ENCODE peak calls at places on chromosomes 12 and 14, in nine cellular contexts. T is AG10803, S is psoas muscle, M is cardiac fibroblast, N is K562, X is left ventricle myocardium inferior, B is AG04450, A is tibial artery, L is HCT116. W is an unnamed sample.

GRCh38 chr14:34220921-34221320 is 241.1 kb downstream of the SPTSSA start:
- DNase-seq in A (no peak), L (no peak), S (no peak), B (no peak), N (no peak), M (no peak), T (no peak), X (no peak), W (no peak)

GRCh38 chr14:91138511-91139359 is 24.9 kb downstream of the DGLUCY start:
- DNase-seq in L (no peak), T (peak; percentile 24), S (no peak), X (no peak), N (peak; percentile 34), A (no peak), M (peak; percentile 60), B (no peak), W (peak; percentile 48)

GRCh38 chr14:66099451-66099850 is 386.7 kb upstream of the CCDC196 start:
- DNase-seq in B (no peak), S (no peak), N (no peak), X (no peak), T (no peak), L (no peak), M (no peak), A (no peak), W (no peak)

GRCh38 chr12:3295648-3296408 is 195.2 kb upstream of the PRMT8 start:
- DNase-seq in L (no peak), T (peak; percentile 24), M (peak; percentile 44), A (peak; percentile 49), B (no peak), N (no peak), X (peak; percentile 65), S (peak; percentile 58), W (peak; percentile 50)

GRCh38 chr14:103019827-103020226 is 37.5 kb downstream of the CDC42BPB start:
- DNase-seq in T (peak; percentile 52), N (no peak), A (no peak), L (no peak), X (no peak), S (no peak), M (peak; percentile 9), B (no peak), W (peak; percentile 56)

GRCh38 chr14:82223276-82223675 is 689.6 kb upstream of the SEL1L start:
- DNase-seq in B (no peak), N (no peak), M (no peak), T (no peak), A (no peak), L (no peak), S (no peak), X (no peak), W (no peak)

GRCh38 chr12:24838531-24838950 is 110.4 kb downstream of the BCAT1 start:
- DNase-seq in B (peak; percentile 74), X (no peak), T (peak; percentile 99), M (peak; percentile 97), A (peak; percentile 76), L (no peak), N (no peak), S (peak; percentile 17), W (peak; percentile 95)

GRCh38 chr12:52007158-52007921 is 594 bp downstream of the TAMALIN start:
- DNase-seq in T (peak; percentile 11), M (no peak), B (no peak), N (no peak), L (no peak), S (peak; percentile 56), A (peak; percentile 50), X (peak; percentile 60), W (peak; percentile 45)

GRCh38 chr14:49303952-49304516 is 282.1 kb downstream of the RPS29 start:
- DNase-seq in T (peak; percentile 3), B (no peak), N (no peak), M (peak; percentile 56), X (no peak), S (no peak), A (no peak), L (no peak), W (peak; percentile 55)

GRCh38 chr12:31321565-31322228 is 4.3 kb downstream of the SINHCAF start:
- DNase-seq in L (no peak), X (no peak), A (no peak), S (no peak), T (no peak), N (no peak), M (peak; percentile 54), B (no peak), W (peak; percentile 61)

GRCh38 chr14:28926091-28926490 is 159.5 kb downstream of the FOXG1 start:
- DNase-seq in M (no peak), N (no peak), S (no peak), B (no peak), X (no peak), A (no peak), L (no peak), T (no peak), W (no peak)

GRCh38 chr12:71626768-71627167 is 36.9 kb downstream of the ZFC3H1 start:
- DNase-seq in B (no peak), N (no peak), S (no peak), M (peak; percentile 40), A (no peak), L (no peak), T (no peak), X (no peak), W (peak; percentile 43)

GRCh38 chr12:126243814-126244213 is 1178.6 kb downstream of the AACS start:
- DNase-seq in B (no peak), S (no peak), N (no peak), X (no peak), M (no peak), T (no peak), A (no peak), L (no peak), W (no peak)

GRCh38 chr12:123916729-123917128 is 55.9 kb downstream of the CCDC92 start:
- DNase-seq in A (no peak), B (no peak), X (no peak), M (no peak), S (no peak), N (no peak), L (no peak), T (no peak), W (no peak)

GRCh38 chr14:74134484-74134883 is 49.7 kb downstream of the LIN52 start:
- DNase-seq in N (no peak), T (no peak), M (no peak), B (no peak), X (no peak), A (no peak), S (no peak), L (no peak), W (no peak)

DNA sequence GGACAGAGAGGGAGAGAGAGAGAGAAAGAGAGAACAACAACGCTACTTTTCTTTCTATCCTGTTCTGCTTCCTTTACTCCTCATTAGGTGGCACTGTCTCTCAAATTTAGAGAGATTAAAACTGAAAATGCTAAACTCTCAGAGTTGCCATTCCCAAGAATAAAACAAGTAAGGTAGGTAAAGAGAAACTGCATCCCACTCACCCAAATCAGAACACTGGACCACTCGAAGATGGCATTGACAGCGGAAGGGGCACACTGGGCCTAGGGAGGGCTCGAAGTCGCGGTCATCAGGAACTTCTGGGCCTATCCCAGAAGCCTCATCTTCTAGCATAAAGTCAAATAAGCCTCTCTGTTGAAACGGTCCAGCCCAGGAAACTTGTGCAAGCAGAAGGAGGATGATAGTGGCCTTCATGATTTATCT is 4.5 kb downstream of the DCN start:
- DNase-seq in S (peak; percentile 13), M (peak; percentile 77), A (no peak), L (no peak), B (no peak), T (peak; percentile 66), N (no peak), X (no peak), W (peak; percentile 70)
- TF ChIP-seq CTCF in S (peak; percentile 34), M (peak; percentile 51), A (peak; percentile 55), L (peak; percentile 30), B (peak; percentile 66), T (peak; percentile 78), N (peak; percentile 11), X (peak; percentile 47), W (peak; percentile 69)

GRCh38 chr12:7870335-7870734 is 2.4 kb downstream of the SLC2A14 start:
- DNase-seq in S (no peak), X (no peak), L (no peak), A (no peak), N (no peak), T (no peak), M (no peak), B (no peak), W (no peak)
- H3K4me3 ChIP-seq in S (no peak overlapping the region), X (no peak overlapping the region), L (no peak overlapping the region), A (no peak overlapping the region), N (no peak overlapping the region), T (no peak overlapping the region), M (no peak overlapping the region), B (no peak overlapping the region), W (no peak overlapping the region)

DNA sequence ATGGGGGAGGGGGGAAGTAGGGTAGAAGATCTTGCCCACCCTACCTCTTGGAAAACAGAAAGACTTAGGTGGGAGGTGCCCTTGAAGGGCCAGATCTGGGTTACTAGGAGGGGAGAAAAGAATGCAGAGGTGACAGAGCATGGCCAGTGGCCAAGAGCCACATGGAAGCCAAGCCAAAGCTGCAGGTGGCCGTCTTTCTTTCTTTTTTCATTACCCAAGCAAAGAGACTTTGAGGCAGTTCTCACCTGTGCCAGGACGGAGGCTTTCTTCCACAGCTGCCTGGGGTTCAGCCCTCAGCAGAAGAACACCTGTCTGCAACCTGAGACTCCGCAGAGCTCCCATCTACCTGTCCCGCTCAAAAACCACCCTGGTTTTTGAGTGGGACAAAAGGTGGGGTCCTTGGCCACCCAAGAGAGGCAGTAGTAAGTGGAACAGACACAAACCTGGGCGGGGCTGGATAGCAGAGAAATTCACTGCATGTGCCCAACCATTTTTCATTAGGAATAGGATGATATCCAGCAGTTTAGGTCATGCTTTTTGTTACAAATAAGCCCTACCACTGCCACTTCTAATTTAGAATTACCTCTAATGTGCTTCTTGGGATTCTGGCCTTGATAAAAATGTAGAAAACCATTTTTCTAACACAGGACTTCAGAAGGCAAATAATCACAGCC is 116.5 kb downstream of the DYRK2 start:
- DNase-seq in M (no peak), N (no peak), A (no peak), B (no peak), L (no peak), S (no peak), X (no peak), T (no peak), W (no peak)
- TF ChIP-seq CTCF in M (no peak), N (no peak), A (no peak), B (no peak), L (no peak), S (no peak), X (no peak), T (no peak), W (no peak)

DNA sequence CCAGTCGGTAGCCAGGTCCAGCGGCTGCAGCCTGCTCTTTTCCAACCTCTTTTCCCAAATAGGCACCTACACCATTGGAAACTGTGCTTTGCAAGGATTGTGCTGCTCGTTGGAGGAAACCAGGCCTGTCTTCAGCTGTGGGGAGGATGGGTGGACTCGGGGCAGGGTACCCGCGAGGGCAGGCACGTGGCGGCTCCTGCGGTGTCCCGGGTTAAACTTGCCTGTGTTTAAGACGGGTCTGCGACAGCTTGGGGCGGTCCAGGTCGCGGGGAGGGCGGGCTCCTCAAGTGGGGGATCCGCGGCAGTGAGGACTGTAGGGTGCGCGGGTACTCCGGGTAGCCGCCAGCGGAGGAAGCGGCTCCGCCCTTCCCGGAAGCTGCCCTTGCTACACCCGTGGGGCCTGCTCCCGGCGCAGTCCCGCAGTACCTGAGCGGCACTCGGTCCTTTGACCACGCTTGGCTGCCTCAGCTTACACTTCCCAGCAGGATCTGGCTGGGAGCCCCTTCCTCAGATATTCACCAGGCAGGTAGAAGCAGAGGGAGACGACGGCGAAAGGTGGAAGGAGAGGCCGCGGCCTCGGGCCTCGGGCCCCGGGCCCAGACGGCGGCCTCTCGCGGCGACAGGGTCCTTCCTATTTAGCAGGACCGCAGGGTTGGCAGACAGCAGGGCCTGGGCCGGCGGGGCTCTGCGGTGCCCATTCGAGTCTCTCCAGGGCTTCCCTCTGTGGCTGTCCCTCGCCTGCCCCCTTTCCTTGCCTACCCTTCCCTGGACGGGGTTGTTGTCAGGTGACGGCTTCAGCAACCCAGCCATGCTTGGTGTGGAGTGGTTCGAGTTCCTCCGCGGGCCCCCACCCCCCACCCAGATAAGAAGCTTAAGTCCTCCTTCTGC is 2.9 kb downstream of the TTC6 start:
- DNase-seq in L (no peak), B (no peak), N (no peak), X (no peak), A (no peak), T (no peak), M (no peak), S (no peak), W (no peak)
- H3K4me3 ChIP-seq in L (no peak overlapping the region), B (no peak overlapping the region), N (no peak overlapping the region), X (peak overlapping the region; percentile 43), A (no peak overlapping the region), T (no peak overlapping the region), M (no peak overlapping the region), S (peak overlapping the region; percentile 44), W (no peak overlapping the region)

W was measured in fibroblast of pulmonary artery.